ENCODE peak calls at places on chromosomes 7 and 10, in five cellular contexts. T is HepG2, D is stomach, K is A549, S is sigmoid colon. G is an unnamed sample. For H3K9me3, the result is how much of the 10 kb centered on the place peaks cover.

GRCh38 chr7:133530682-133531081 is 277.8 kb downstream of the EXOC4 start:
- DNase-seq in T (no peak), D (no peak), K (no peak), S (no peak), G (no peak)

GRCh38 chr10:74282151-74282852 is 131.3 kb downstream of the ADK start:
- DNase-seq in T (no peak), D (no peak), K (no peak), S (no peak), G (no peak)

GRCh38 chr10:48439581-48440041 is 133.1 kb downstream of the MAPK8 start:
- DNase-seq in T (peak), D (no peak), K (no peak), S (no peak), G (peak)

GRCh38 chr7:127251458-127252379 is 1.0 kb downstream of the GRM8 start:
- DNase-seq in T (no peak), D (no peak), K (no peak), S (no peak), G (no peak)

GRCh38 chr10:80459047-80459865 is 5.1 kb downstream of the TSPAN14 start:
- DNase-seq in T (no peak), D (peak), K (no peak), S (peak), G (no peak)

GRCh38 chr7:142104550-142105527 is 6.7 kb upstream of the MGAM2 start:
- DNase-seq in T (peak), D (peak), K (peak), S (no peak), G (no peak)

GRCh38 chr7:87833130-87833529 is 43.0 kb downstream of the SLC25A40 start:
- DNase-seq in T (no peak), D (no peak), K (no peak), S (no peak), G (no peak)

GRCh38 chr7:147413243-147413642 is 1177.3 kb upstream of the C7orf33 start:
- DNase-seq in T (no peak), D (no peak), K (no peak), S (no peak), G (no peak)

GRCh38 chr7:113404245-113404644 is 285.9 kb upstream of the SMIM30 start:
- DNase-seq in T (peak), D (no peak), K (peak), S (no peak), G (no peak)

GRCh38 chr10:129744134-129744895 is 219.8 kb downstream of the EBF3 start:
- DNase-seq in T (no peak), D (peak), K (no peak), S (peak), G (no peak)

GRCh38 chr7:77606561-77606960 is 69.5 kb downstream of the PTPN12 start:
- DNase-seq in T (no peak), D (no peak), K (peak), S (no peak), G (no peak)

GRCh38 chr7:101216001-101216859 is 1.2 kb downstream of the PLOD3 start:
- DNase-seq in T (no peak), D (no peak), K (no peak), S (peak), G (no peak)

GRCh38 chr7:144738708-144739314 is 97.0 kb downstream of the TPK1 start:
- DNase-seq in T (peak), D (no peak), K (peak), S (no peak), G (no peak)

GRCh38 chr10:17316488-17317170 is 88.6 kb downstream of the VIM start:
- DNase-seq in T (no peak), D (no peak), K (no peak), S (no peak), G (no peak)

GRCh38 chr10:101021692-101022251 is 9.2 kb downstream of the PDZD7 start:
- DNase-seq in T (no peak), D (no peak), K (no peak), S (no peak), G (no peak)

GRCh38 chr10:78764846-78765430 is 303.8 kb upstream of the ZMIZ1 start:
- DNase-seq in T (no peak), D (no peak), K (no peak), S (no peak), G (no peak)

GRCh38 chr7:15554081-15554480 is 7.7 kb downstream of the AGMO start:
- DNase-seq in T (no peak), D (no peak), K (peak), S (no peak), G (no peak)

GRCh38 chr10:22986771-22987542 is 59.1 kb downstream of the ARMC3 start:
- DNase-seq in T (peak), D (no peak), K (peak), S (no peak), G (no peak)

GRCh38 chr7:155002411-155003214 is at the start of gene PAXIP1:
- DNase-seq in T (peak), D (peak), K (peak), S (peak), G (peak)

DNA sequence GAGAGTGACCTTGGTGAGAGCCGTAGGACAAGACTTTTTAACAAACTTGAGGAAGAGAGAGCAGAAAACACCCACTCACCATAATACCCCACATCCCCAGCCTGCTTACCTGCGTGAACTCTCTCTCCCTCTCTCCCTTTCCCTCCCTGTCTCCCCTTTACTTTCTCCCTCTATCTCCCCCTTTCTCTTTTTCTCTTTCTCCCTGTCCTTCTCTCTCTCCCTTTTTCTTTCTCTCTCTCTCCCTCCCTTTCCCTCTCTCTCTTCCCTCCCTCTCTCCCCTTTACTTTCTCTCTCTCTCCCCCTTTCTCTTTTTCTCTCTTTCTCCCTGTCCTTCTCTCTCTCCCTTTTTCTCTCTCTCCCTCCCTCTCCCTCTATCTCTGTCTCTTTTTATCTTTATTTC is 464.0 kb upstream of the AUTS2 start:
- DNase-seq in T (no peak), D (no peak), K (no peak), S (no peak), G (no peak)
- H3K9me3 ChIP-seq in T (under half), D (under half), K (under half), S (under half), G (under half)

GRCh38 chr7:39360038-39360437 is 206.2 kb upstream of the YAE1 start:
- DNase-seq in T (no peak), D (no peak), K (no peak), S (no peak), G (no peak)

GRCh38 chr7:39353615-39354376 is 212.4 kb upstream of the YAE1 start:
- DNase-seq in T (no peak), D (peak), K (no peak), S (peak), G (peak)

GRCh38 chr7:39356531-39356930 is 209.7 kb upstream of the YAE1 start:
- DNase-seq in T (no peak), D (no peak), K (no peak), S (no peak), G (no peak)

GRCh38 chr7:39357648-39358047 is 208.6 kb upstream of the YAE1 start:
- DNase-seq in T (no peak), D (no peak), K (peak), S (no peak), G (no peak)

DNA sequence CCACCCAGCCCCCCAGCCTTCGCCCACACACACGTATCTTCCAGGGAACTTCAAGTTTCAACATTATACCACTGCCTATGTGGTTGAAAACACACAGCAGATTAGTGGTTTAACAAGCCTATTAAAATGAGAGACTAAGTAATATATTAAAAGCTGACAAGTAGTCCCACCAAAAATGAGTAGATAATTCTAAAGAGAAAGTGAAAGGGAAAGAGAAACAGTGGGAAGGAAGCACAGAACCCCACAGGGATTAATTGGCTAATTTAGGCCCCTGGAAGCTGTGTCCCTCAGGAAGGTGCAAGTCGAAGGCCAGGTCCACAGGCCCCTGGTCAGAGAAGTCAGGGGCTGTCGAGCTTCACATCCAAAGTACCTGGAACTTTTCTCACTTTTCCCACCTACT is 210.5 kb upstream of the YAE1 start:
- DNase-seq in T (no peak), D (no peak), K (no peak), S (no peak), G (no peak)
- TF ChIP-seq EP300 in T (no peak), D (no peak), K (no peak), S (no peak), G (no peak)

GRCh38 chr10:58512470-58513188 is at the start of gene BICC1:
- DNase-seq in T (no peak), D (no peak), K (peak), S (peak), G (peak)
- TF ChIP-seq POLR2A in T (no peak), D (no peak), K (peak), S (no peak), G (peak)

DNA sequence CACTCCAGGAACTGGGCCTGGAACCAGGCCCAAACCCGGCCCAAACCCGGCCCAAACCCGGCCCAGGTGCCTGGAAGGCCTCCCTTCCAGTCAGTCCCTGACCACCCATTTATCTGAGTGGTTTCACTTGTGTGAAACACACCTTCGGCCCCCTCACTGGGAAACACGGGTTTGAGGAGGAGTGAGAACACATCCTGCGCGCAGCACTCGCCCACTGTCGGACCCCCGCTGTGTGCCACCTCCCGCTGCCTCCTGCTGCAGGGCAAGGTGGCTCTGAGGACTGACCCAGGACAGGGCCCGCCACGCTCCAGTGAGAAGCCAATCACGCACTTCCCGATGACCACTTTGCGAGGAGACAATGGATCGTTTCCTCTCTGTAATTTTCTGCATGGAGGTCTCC is 197.5 kb downstream of the BUB3 start:
- DNase-seq in T (no peak), D (no peak), K (no peak), S (no peak), G (no peak)
- H3K9me3 ChIP-seq in T (under half), D (under half), K (under half), S (under half), G (under half)

GRCh38 chr10:69861251-69862240 is 59.8 kb downstream of the COL13A1 start:
- DNase-seq in T (peak), D (no peak), K (peak), S (no peak), G (no peak)
- TF ChIP-seq EP300 in T (no peak), D (no peak), K (no peak), S (no peak), G (no peak)

DNA sequence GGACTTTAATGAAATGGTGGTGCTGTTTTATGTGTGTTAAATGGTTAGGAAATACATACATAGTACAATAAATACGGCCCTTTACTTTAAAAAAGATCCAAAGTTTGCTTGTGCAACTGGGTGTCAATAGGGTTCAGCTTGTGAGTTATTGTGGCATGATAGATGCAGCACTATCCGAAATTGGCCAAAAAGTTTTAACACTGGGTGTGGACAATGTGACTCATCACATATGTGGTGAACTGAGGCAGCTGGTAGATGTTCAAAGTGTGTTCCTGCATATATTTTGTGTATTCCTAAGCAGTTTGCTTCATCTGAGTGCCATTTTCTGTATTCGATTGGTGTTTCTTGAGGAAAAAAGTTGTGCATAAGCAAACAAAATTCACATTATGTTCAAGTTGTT is 473.1 kb downstream of the KIF20B start:
- DNase-seq in T (no peak), D (no peak), K (no peak), S (no peak), G (no peak)
- TF ChIP-seq POLR2A in T (no peak), D (no peak), K (no peak), S (no peak), G (no peak)

GRCh38 chr10:36946598-36946997 is 178.8 kb upstream of the ANKRD30A start:
- DNase-seq in T (no peak), D (no peak), K (no peak), S (no peak), G (no peak)
- H3K9me3 ChIP-seq in T (under half), D (under half), K (under half), S (under half), G (under half)

DNA sequence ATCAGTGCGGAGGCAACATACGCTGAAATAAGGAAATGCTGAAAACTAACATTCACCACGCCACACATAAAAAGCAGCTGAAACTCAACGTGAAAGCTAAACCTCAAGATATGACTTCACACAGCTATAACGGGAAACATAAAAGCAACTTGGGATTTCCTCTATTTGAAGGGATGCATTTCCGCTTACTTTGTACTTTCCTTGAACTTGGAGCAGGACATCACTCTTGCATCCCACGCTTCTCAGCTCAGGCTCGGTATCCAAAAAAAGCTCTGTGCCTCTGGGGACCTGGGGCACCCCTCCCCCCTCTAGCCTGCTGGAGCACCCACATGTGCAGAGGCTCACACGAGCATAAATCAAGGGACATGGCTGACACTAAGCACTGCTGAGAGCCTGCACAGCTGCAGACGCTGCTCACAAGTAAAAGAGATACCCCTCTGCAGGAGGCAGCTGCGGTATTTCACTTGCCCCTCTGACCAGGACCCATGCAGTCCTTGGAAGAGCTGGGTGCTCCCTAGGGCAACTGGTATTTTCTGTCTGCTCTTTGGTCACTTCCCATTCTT is 34.2 kb downstream of the PARD3 start:
- DNase-seq in T (no peak), D (no peak), K (no peak), S (peak), G (peak)
- TF ChIP-seq EP300 in T (no peak), D (no peak), K (no peak), S (no peak), G (no peak)